ENCODE peak calls at places on chromosomes 5 and 9, in seven cellular contexts. One of them, this sample, is unnamed.

GRCh38 chr5:24819841-24820240 is 175.1 kb upstream of the CDH10 start:
- DNase-seq in left ventricle myocardium inferior: no peak
- DNase-seq in SJSA1: no peak
- DNase-seq in progenitor cell of endocrine pancreas: no peak
- DNase-seq in choroid plexus epithelial cell: no peak
- DNase-seq in PC-9: no peak
- DNase-seq in ovary: no peak
- DNase-seq in this sample: no peak

GRCh38 chr5:170139786-170140335 is 34.2 kb downstream of the FOXI1 start:
- DNase-seq in left ventricle myocardium inferior: no peak
- DNase-seq in ovary: no peak
- DNase-seq in choroid plexus epithelial cell: no peak
- DNase-seq in SJSA1: no peak
- DNase-seq in progenitor cell of endocrine pancreas: no peak
- DNase-seq in PC-9: no peak
- DNase-seq in this sample: no peak

GRCh38 chr5:120306331-120306730 is 157.8 kb upstream of the PRR16 start:
- DNase-seq in SJSA1: no peak
- DNase-seq in PC-9: no peak
- DNase-seq in left ventricle myocardium inferior: no peak
- DNase-seq in ovary: no peak
- DNase-seq in progenitor cell of endocrine pancreas: no peak
- DNase-seq in choroid plexus epithelial cell: no peak
- DNase-seq in this sample: no peak

GRCh38 chr5:77859306-77859705 is 83.2 kb upstream of the TBCA start:
- DNase-seq in SJSA1: peak
- DNase-seq in PC-9: no peak
- DNase-seq in choroid plexus epithelial cell: no peak
- DNase-seq in left ventricle myocardium inferior: no peak
- DNase-seq in ovary: no peak
- DNase-seq in progenitor cell of endocrine pancreas: no peak
- DNase-seq in this sample: no peak

GRCh38 chr5:420632-421286 is 22.2 kb upstream of the EXOC3 start:
- DNase-seq in progenitor cell of endocrine pancreas: no peak
- DNase-seq in PC-9: no peak
- DNase-seq in left ventricle myocardium inferior: no peak
- DNase-seq in SJSA1: no peak
- DNase-seq in ovary: no peak
- DNase-seq in choroid plexus epithelial cell: no peak
- DNase-seq in this sample: no peak

GRCh38 chr5:166624573-166624972 is 1666.9 kb upstream of the WWC1 start:
- DNase-seq in progenitor cell of endocrine pancreas: no peak
- DNase-seq in SJSA1: no peak
- DNase-seq in left ventricle myocardium inferior: no peak
- DNase-seq in choroid plexus epithelial cell: peak
- DNase-seq in PC-9: no peak
- DNase-seq in ovary: no peak
- DNase-seq in this sample: no peak

GRCh38 chr5:41973087-41973486 is 48.0 kb downstream of the FBXO4 start:
- DNase-seq in choroid plexus epithelial cell: no peak
- DNase-seq in PC-9: no peak
- DNase-seq in left ventricle myocardium inferior: no peak
- DNase-seq in SJSA1: no peak
- DNase-seq in ovary: no peak
- DNase-seq in progenitor cell of endocrine pancreas: no peak
- DNase-seq in this sample: no peak

GRCh38 chr5:31478901-31479300 is 53.0 kb downstream of the DROSHA start:
- DNase-seq in choroid plexus epithelial cell: peak
- DNase-seq in left ventricle myocardium inferior: no peak
- DNase-seq in SJSA1: no peak
- DNase-seq in ovary: no peak
- DNase-seq in PC-9: no peak
- DNase-seq in progenitor cell of endocrine pancreas: no peak
- DNase-seq in this sample: no peak

GRCh38 chr5:132420706-132421272 is 51.3 kb downstream of the SLC22A5 start:
- DNase-seq in SJSA1: no peak
- DNase-seq in choroid plexus epithelial cell: no peak
- DNase-seq in PC-9: no peak
- DNase-seq in progenitor cell of endocrine pancreas: no peak
- DNase-seq in ovary: no peak
- DNase-seq in left ventricle myocardium inferior: no peak
- DNase-seq in this sample: no peak

GRCh38 chr9:13013976-13014375 is 239.2 kb downstream of the LURAP1L start:
- DNase-seq in PC-9: no peak
- DNase-seq in progenitor cell of endocrine pancreas: no peak
- DNase-seq in SJSA1: peak
- DNase-seq in ovary: no peak
- DNase-seq in choroid plexus epithelial cell: peak
- DNase-seq in left ventricle myocardium inferior: no peak
- DNase-seq in this sample: no peak

GRCh38 chr5:77908787-77909186 is 132.6 kb upstream of the TBCA start:
- DNase-seq in PC-9: no peak
- DNase-seq in choroid plexus epithelial cell: no peak
- DNase-seq in ovary: no peak
- DNase-seq in progenitor cell of endocrine pancreas: no peak
- DNase-seq in left ventricle myocardium inferior: no peak
- DNase-seq in SJSA1: no peak
- DNase-seq in this sample: no peak

GRCh38 chr9:114756920-114757319 is 48.9 kb downstream of the TNFSF15 start:
- DNase-seq in left ventricle myocardium inferior: no peak
- DNase-seq in SJSA1: no peak
- DNase-seq in progenitor cell of endocrine pancreas: no peak
- DNase-seq in ovary: no peak
- DNase-seq in choroid plexus epithelial cell: no peak
- DNase-seq in PC-9: no peak
- DNase-seq in this sample: no peak

GRCh38 chr5:96649251-96649937 is 12.8 kb upstream of the CAST start:
- DNase-seq in progenitor cell of endocrine pancreas: no peak
- DNase-seq in PC-9: no peak
- DNase-seq in choroid plexus epithelial cell: peak
- DNase-seq in left ventricle myocardium inferior: no peak
- DNase-seq in ovary: no peak
- DNase-seq in SJSA1: peak
- DNase-seq in this sample: no peak

GRCh38 chr9:92179286-92180002 is 64.2 kb upstream of the SPTLC1 start:
- DNase-seq in progenitor cell of endocrine pancreas: no peak
- DNase-seq in left ventricle myocardium inferior: no peak
- DNase-seq in ovary: no peak
- DNase-seq in PC-9: no peak
- DNase-seq in SJSA1: no peak
- DNase-seq in choroid plexus epithelial cell: no peak
- DNase-seq in this sample: no peak

GRCh38 chr9:73270967-73271722 is 119.5 kb downstream of the ANXA1 start:
- DNase-seq in left ventricle myocardium inferior: no peak
- DNase-seq in ovary: no peak
- DNase-seq in PC-9: peak
- DNase-seq in SJSA1: peak
- DNase-seq in progenitor cell of endocrine pancreas: no peak
- DNase-seq in choroid plexus epithelial cell: peak
- DNase-seq in this sample: no peak

GRCh38 chr5:173764321-173765029 is 123.7 kb upstream of the CPEB4 start:
- DNase-seq in progenitor cell of endocrine pancreas: no peak
- DNase-seq in ovary: peak
- DNase-seq in SJSA1: peak
- DNase-seq in choroid plexus epithelial cell: peak
- DNase-seq in left ventricle myocardium inferior: peak
- DNase-seq in PC-9: peak
- DNase-seq in this sample: peak

GRCh38 chr5:83364322-83365299 is 106.9 kb upstream of the VCAN start:
- DNase-seq in left ventricle myocardium inferior: no peak
- DNase-seq in choroid plexus epithelial cell: no peak
- DNase-seq in ovary: no peak
- DNase-seq in SJSA1: no peak
- DNase-seq in PC-9: no peak
- DNase-seq in progenitor cell of endocrine pancreas: no peak
- DNase-seq in this sample: no peak

GRCh38 chr5:152104211-152104610 is 179.6 kb upstream of the GLRA1 start:
- DNase-seq in ovary: no peak
- DNase-seq in left ventricle myocardium inferior: no peak
- DNase-seq in SJSA1: no peak
- DNase-seq in choroid plexus epithelial cell: no peak
- DNase-seq in PC-9: no peak
- DNase-seq in progenitor cell of endocrine pancreas: no peak
- DNase-seq in this sample: no peak

GRCh38 chr5:7169240-7169878 is 226.6 kb upstream of the ADCY2 start:
- DNase-seq in ovary: no peak
- DNase-seq in choroid plexus epithelial cell: no peak
- DNase-seq in SJSA1: no peak
- DNase-seq in PC-9: no peak
- DNase-seq in progenitor cell of endocrine pancreas: no peak
- DNase-seq in left ventricle myocardium inferior: no peak
- DNase-seq in this sample: no peak

GRCh38 chr5:58939664-58940063 is 356.8 kb downstream of the RAB3C start:
- DNase-seq in PC-9: no peak
- DNase-seq in progenitor cell of endocrine pancreas: no peak
- DNase-seq in choroid plexus epithelial cell: no peak
- DNase-seq in SJSA1: no peak
- DNase-seq in left ventricle myocardium inferior: no peak
- DNase-seq in ovary: no peak
- DNase-seq in this sample: no peak

GRCh38 chr5:38662088-38662487 is 105.6 kb upstream of the LIFR start:
- DNase-seq in progenitor cell of endocrine pancreas: no peak
- DNase-seq in SJSA1: no peak
- DNase-seq in ovary: no peak
- DNase-seq in left ventricle myocardium inferior: no peak
- DNase-seq in PC-9: no peak
- DNase-seq in choroid plexus epithelial cell: no peak
- DNase-seq in this sample: no peak

GRCh38 chr9:111917980-111918379 is 21.4 kb downstream of the UGCG start:
- DNase-seq in left ventricle myocardium inferior: no peak
- DNase-seq in progenitor cell of endocrine pancreas: no peak
- DNase-seq in PC-9: no peak
- DNase-seq in ovary: no peak
- DNase-seq in choroid plexus epithelial cell: no peak
- DNase-seq in SJSA1: no peak
- DNase-seq in this sample: no peak

GRCh38 chr9:129109504-129109903 is 1.1 kb downstream of the CRAT start:
- DNase-seq in progenitor cell of endocrine pancreas: no peak
- DNase-seq in left ventricle myocardium inferior: no peak
- DNase-seq in PC-9: no peak
- DNase-seq in SJSA1: no peak
- DNase-seq in choroid plexus epithelial cell: no peak
- DNase-seq in ovary: no peak
- DNase-seq in this sample: peak

GRCh38 chr5:161299053-161299452 is 247.5 kb downstream of the GABRB2 start:
- DNase-seq in left ventricle myocardium inferior: no peak
- DNase-seq in ovary: no peak
- DNase-seq in choroid plexus epithelial cell: no peak
- DNase-seq in progenitor cell of endocrine pancreas: no peak
- DNase-seq in PC-9: no peak
- DNase-seq in SJSA1: no peak
- DNase-seq in this sample: no peak

GRCh38 chr5:174553556-174553955 is 170.8 kb upstream of the MSX2 start:
- DNase-seq in choroid plexus epithelial cell: no peak
- DNase-seq in progenitor cell of endocrine pancreas: no peak
- DNase-seq in PC-9: no peak
- DNase-seq in ovary: no peak
- DNase-seq in SJSA1: no peak
- DNase-seq in left ventricle myocardium inferior: no peak
- DNase-seq in this sample: no peak